ENCODE peak calls at places on chromosomes 7 and 10, in eight cellular contexts. One of them, this sample, is unnamed.
A peak's percentile ranks its signal among the peaks of the same experiment; 100 is the strongest.

GRCh38 chr7:55387062-55387965 is 22.2 kb downstream of the LANCL2 start:
- DNase-seq in tibial nerve: no peak
- DNase-seq in H9: no peak
- DNase-seq in PC-9: no peak
- DNase-seq in CD8-positive, alpha-beta T cell: no peak
- DNase-seq in A673: peak; percentile 24
- DNase-seq in RWPE1: no peak
- DNase-seq in endodermal cell: no peak
- DNase-seq in this sample: no peak

GRCh38 chr7:91013078-91013477 is 251.2 kb upstream of the FZD1 start:
- DNase-seq in PC-9: no peak
- DNase-seq in RWPE1: no peak
- DNase-seq in endodermal cell: no peak
- DNase-seq in H9: no peak
- DNase-seq in CD8-positive, alpha-beta T cell: no peak
- DNase-seq in A673: no peak
- DNase-seq in tibial nerve: no peak
- DNase-seq in this sample: no peak

GRCh38 chr10:101725296-101725695 is 30.3 kb upstream of the FBXW4 start:
- DNase-seq in H9: no peak
- DNase-seq in RWPE1: no peak
- DNase-seq in CD8-positive, alpha-beta T cell: no peak
- DNase-seq in tibial nerve: no peak
- DNase-seq in A673: no peak
- DNase-seq in endodermal cell: no peak
- DNase-seq in PC-9: no peak
- DNase-seq in this sample: no peak

GRCh38 chr10:124025638-124026336 is 67.6 kb downstream of the CHST15 start:
- DNase-seq in PC-9: no peak
- DNase-seq in RWPE1: no peak
- DNase-seq in tibial nerve: no peak
- DNase-seq in endodermal cell: peak; percentile 67
- DNase-seq in CD8-positive, alpha-beta T cell: no peak
- DNase-seq in A673: no peak
- DNase-seq in H9: no peak
- DNase-seq in this sample: peak; percentile 76

GRCh38 chr7:115015619-115016018 is 93.7 kb downstream of the MDFIC start:
- DNase-seq in endodermal cell: no peak
- DNase-seq in A673: no peak
- DNase-seq in PC-9: no peak
- DNase-seq in tibial nerve: no peak
- DNase-seq in RWPE1: no peak
- DNase-seq in H9: no peak
- DNase-seq in CD8-positive, alpha-beta T cell: no peak
- DNase-seq in this sample: peak; percentile 79

GRCh38 chr7:99447943-99448342 is 9.2 kb downstream of the CPSF4 start:
- DNase-seq in RWPE1: no peak
- DNase-seq in PC-9: no peak
- DNase-seq in CD8-positive, alpha-beta T cell: no peak
- DNase-seq in tibial nerve: no peak
- DNase-seq in A673: no peak
- DNase-seq in endodermal cell: peak; percentile 69
- DNase-seq in H9: no peak
- DNase-seq in this sample: peak; percentile 49

GRCh38 chr10:49272251-49273081 is 26.5 kb upstream of the C10orf71 start:
- DNase-seq in A673: no peak
- DNase-seq in CD8-positive, alpha-beta T cell: no peak
- DNase-seq in H9: peak; percentile 17
- DNase-seq in PC-9: no peak
- DNase-seq in endodermal cell: peak; percentile 35
- DNase-seq in tibial nerve: peak; percentile 32
- DNase-seq in RWPE1: no peak
- DNase-seq in this sample: no peak

GRCh38 chr10:116138897-116139296 is 134.1 kb downstream of the GFRA1 start:
- DNase-seq in PC-9: no peak
- DNase-seq in endodermal cell: no peak
- DNase-seq in tibial nerve: no peak
- DNase-seq in RWPE1: no peak
- DNase-seq in CD8-positive, alpha-beta T cell: no peak
- DNase-seq in H9: no peak
- DNase-seq in A673: no peak
- DNase-seq in this sample: no peak

GRCh38 chr7:70417061-70417655 is 714.8 kb upstream of the GALNT17 start:
- DNase-seq in A673: no peak
- DNase-seq in tibial nerve: no peak
- DNase-seq in PC-9: no peak
- DNase-seq in endodermal cell: peak; percentile 71
- DNase-seq in H9: peak; percentile 59
- DNase-seq in RWPE1: no peak
- DNase-seq in CD8-positive, alpha-beta T cell: no peak
- DNase-seq in this sample: no peak

GRCh38 chr10:71649631-71650030 is 69.9 kb downstream of the C10orf105 start:
- DNase-seq in endodermal cell: no peak
- DNase-seq in RWPE1: no peak
- DNase-seq in PC-9: peak; percentile 79
- DNase-seq in tibial nerve: no peak
- DNase-seq in H9: no peak
- DNase-seq in CD8-positive, alpha-beta T cell: no peak
- DNase-seq in A673: no peak
- DNase-seq in this sample: no peak

GRCh38 chr10:55374917-55375316 is 573.9 kb upstream of the PCDH15 start:
- DNase-seq in endodermal cell: no peak
- DNase-seq in PC-9: no peak
- DNase-seq in A673: no peak
- DNase-seq in tibial nerve: no peak
- DNase-seq in H9: no peak
- DNase-seq in RWPE1: no peak
- DNase-seq in CD8-positive, alpha-beta T cell: no peak
- DNase-seq in this sample: no peak

GRCh38 chr10:819326-819725 is 112.2 kb downstream of the LARP4B start:
- DNase-seq in CD8-positive, alpha-beta T cell: no peak
- DNase-seq in H9: no peak
- DNase-seq in PC-9: no peak
- DNase-seq in endodermal cell: no peak
- DNase-seq in RWPE1: no peak
- DNase-seq in A673: no peak
- DNase-seq in tibial nerve: no peak
- DNase-seq in this sample: peak; percentile 89

GRCh38 chr10:59808896-59809643 is 55.8 kb upstream of the MRLN start:
- DNase-seq in RWPE1: peak; percentile 23
- DNase-seq in PC-9: peak; percentile 66
- DNase-seq in H9: peak; percentile 74
- DNase-seq in tibial nerve: peak; percentile 64
- DNase-seq in endodermal cell: peak; percentile 94
- DNase-seq in CD8-positive, alpha-beta T cell: peak; percentile 55
- DNase-seq in A673: peak; percentile 83
- DNase-seq in this sample: peak; percentile 30

GRCh38 chr10:29386347-29386999 is 97.6 kb downstream of the LYZL1 start:
- DNase-seq in A673: peak; percentile 71
- DNase-seq in RWPE1: peak; percentile 45
- DNase-seq in CD8-positive, alpha-beta T cell: no peak
- DNase-seq in tibial nerve: no peak
- DNase-seq in endodermal cell: peak; percentile 57
- DNase-seq in PC-9: no peak
- DNase-seq in H9: no peak
- DNase-seq in this sample: no peak

GRCh38 chr7:142153400-142153799 is 41.9 kb downstream of the MGAM2 start:
- DNase-seq in H9: no peak
- DNase-seq in tibial nerve: no peak
- DNase-seq in A673: no peak
- DNase-seq in RWPE1: no peak
- DNase-seq in PC-9: no peak
- DNase-seq in endodermal cell: peak; percentile 49
- DNase-seq in CD8-positive, alpha-beta T cell: no peak
- DNase-seq in this sample: no peak

GRCh38 chr7:139735912-139736595 is 41.7 kb downstream of the HIPK2 start:
- DNase-seq in A673: no peak
- DNase-seq in endodermal cell: peak; percentile 15
- DNase-seq in RWPE1: no peak
- DNase-seq in H9: no peak
- DNase-seq in PC-9: no peak
- DNase-seq in tibial nerve: no peak
- DNase-seq in CD8-positive, alpha-beta T cell: no peak
- DNase-seq in this sample: no peak

GRCh38 chr7:25862993-25863726 is 288.8 kb upstream of the NFE2L3 start:
- DNase-seq in CD8-positive, alpha-beta T cell: no peak
- DNase-seq in tibial nerve: no peak
- DNase-seq in endodermal cell: no peak
- DNase-seq in PC-9: no peak
- DNase-seq in RWPE1: no peak
- DNase-seq in H9: no peak
- DNase-seq in A673: no peak
- DNase-seq in this sample: no peak

GRCh38 chr7:40922316-40922670 is 780.6 kb downstream of the INHBA start:
- DNase-seq in RWPE1: peak; percentile 92
- DNase-seq in endodermal cell: no peak
- DNase-seq in PC-9: peak; percentile 99
- DNase-seq in A673: no peak
- DNase-seq in H9: no peak
- DNase-seq in tibial nerve: no peak
- DNase-seq in CD8-positive, alpha-beta T cell: no peak
- DNase-seq in this sample: peak; percentile 85

GRCh38 chr7:4776160-4776623 is 769 bp downstream of the AP5Z1 start:
- DNase-seq in H9: no peak
- DNase-seq in tibial nerve: no peak
- DNase-seq in endodermal cell: no peak
- DNase-seq in RWPE1: peak; percentile 30
- DNase-seq in PC-9: no peak
- DNase-seq in CD8-positive, alpha-beta T cell: no peak
- DNase-seq in A673: no peak
- DNase-seq in this sample: no peak

GRCh38 chr7:4781366-4782069 is 6.1 kb downstream of the AP5Z1 start:
- DNase-seq in tibial nerve: no peak
- DNase-seq in CD8-positive, alpha-beta T cell: no peak
- DNase-seq in endodermal cell: no peak
- DNase-seq in H9: no peak
- DNase-seq in RWPE1: no peak
- DNase-seq in PC-9: no peak
- DNase-seq in A673: no peak
- DNase-seq in this sample: no peak

GRCh38 chr7:4775281-4776159 is at the start of gene AP5Z1:
- DNase-seq in RWPE1: peak; percentile 99
- DNase-seq in H9: peak; percentile 96
- DNase-seq in CD8-positive, alpha-beta T cell: peak; percentile 96
- DNase-seq in A673: peak; percentile 97
- DNase-seq in PC-9: peak; percentile 93
- DNase-seq in tibial nerve: peak; percentile 95
- DNase-seq in endodermal cell: peak; percentile 98
- DNase-seq in this sample: peak; percentile 100

GRCh38 chr7:4782333-4783291 is 7.2 kb downstream of the AP5Z1 start:
- DNase-seq in endodermal cell: no peak
- DNase-seq in PC-9: no peak
- DNase-seq in A673: no peak
- DNase-seq in CD8-positive, alpha-beta T cell: no peak
- DNase-seq in RWPE1: no peak
- DNase-seq in tibial nerve: no peak
- DNase-seq in H9: no peak
- DNase-seq in this sample: no peak

DNA sequence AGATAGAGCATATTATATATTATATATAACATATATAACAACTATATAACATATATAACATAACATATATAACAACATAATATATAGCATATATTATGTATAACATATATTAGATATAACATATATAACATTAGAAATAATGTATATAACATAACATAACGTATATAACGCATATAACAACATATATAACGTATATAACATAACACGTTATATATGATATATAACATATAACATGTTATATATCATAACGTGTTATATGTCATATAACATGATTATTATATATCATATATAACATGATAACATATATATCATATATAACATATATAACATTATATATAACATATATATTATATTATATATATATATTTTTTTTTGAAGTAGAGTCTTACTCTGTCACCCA is 3.7 kb downstream of the AP5Z1 start:
- DNase-seq in tibial nerve: no peak
- DNase-seq in A673: no peak
- DNase-seq in H9: no peak
- DNase-seq in PC-9: no peak
- DNase-seq in RWPE1: no peak
- DNase-seq in CD8-positive, alpha-beta T cell: no peak
- DNase-seq in endodermal cell: no peak
- DNase-seq in this sample: no peak
- TF ChIP-seq CTCF in tibial nerve: no peak
- TF ChIP-seq CTCF in A673: no peak
- TF ChIP-seq CTCF in H9: no peak
- TF ChIP-seq CTCF in PC-9: no peak
- TF ChIP-seq CTCF in RWPE1: no peak
- TF ChIP-seq CTCF in CD8-positive, alpha-beta T cell: no peak
- TF ChIP-seq CTCF in endodermal cell: no peak
- TF ChIP-seq CTCF in this sample: no peak

GRCh38 chr10:4034907-4035581 is 250.0 kb upstream of the KLF6 start:
- DNase-seq in endodermal cell: no peak
- DNase-seq in RWPE1: no peak
- DNase-seq in A673: no peak
- DNase-seq in H9: no peak
- DNase-seq in CD8-positive, alpha-beta T cell: no peak
- DNase-seq in tibial nerve: no peak
- DNase-seq in PC-9: no peak
- DNase-seq in this sample: peak; percentile 62
- H3K27ac ChIP-seq in endodermal cell: no peak overlapping the region
- H3K27ac ChIP-seq in RWPE1: no peak overlapping the region
- H3K27ac ChIP-seq in A673: no peak overlapping the region
- H3K27ac ChIP-seq in H9: no peak overlapping the region
- H3K27ac ChIP-seq in CD8-positive, alpha-beta T cell: no peak overlapping the region
- H3K27ac ChIP-seq in tibial nerve: peak overlapping the region; percentile 77
- H3K27ac ChIP-seq in PC-9: no peak overlapping the region
- H3K27ac ChIP-seq in this sample: peak overlapping the region; percentile 48

GRCh38 chr10:104638861-104639594 is 2.1 kb upstream of the SORCS3 start:
- DNase-seq in endodermal cell: peak; percentile 91
- DNase-seq in PC-9: no peak
- DNase-seq in RWPE1: no peak
- DNase-seq in CD8-positive, alpha-beta T cell: no peak
- DNase-seq in H9: peak; percentile 83
- DNase-seq in A673: peak; percentile 34
- DNase-seq in tibial nerve: no peak
- DNase-seq in this sample: no peak
- TF ChIP-seq CTCF in endodermal cell: peak; percentile 90
- TF ChIP-seq CTCF in PC-9: no peak
- TF ChIP-seq CTCF in RWPE1: no peak
- TF ChIP-seq CTCF in CD8-positive, alpha-beta T cell: no peak
- TF ChIP-seq CTCF in H9: peak; percentile 86
- TF ChIP-seq CTCF in A673: peak; percentile 63
- TF ChIP-seq CTCF in tibial nerve: peak; percentile 41
- TF ChIP-seq CTCF in this sample: peak; percentile 10

DNA sequence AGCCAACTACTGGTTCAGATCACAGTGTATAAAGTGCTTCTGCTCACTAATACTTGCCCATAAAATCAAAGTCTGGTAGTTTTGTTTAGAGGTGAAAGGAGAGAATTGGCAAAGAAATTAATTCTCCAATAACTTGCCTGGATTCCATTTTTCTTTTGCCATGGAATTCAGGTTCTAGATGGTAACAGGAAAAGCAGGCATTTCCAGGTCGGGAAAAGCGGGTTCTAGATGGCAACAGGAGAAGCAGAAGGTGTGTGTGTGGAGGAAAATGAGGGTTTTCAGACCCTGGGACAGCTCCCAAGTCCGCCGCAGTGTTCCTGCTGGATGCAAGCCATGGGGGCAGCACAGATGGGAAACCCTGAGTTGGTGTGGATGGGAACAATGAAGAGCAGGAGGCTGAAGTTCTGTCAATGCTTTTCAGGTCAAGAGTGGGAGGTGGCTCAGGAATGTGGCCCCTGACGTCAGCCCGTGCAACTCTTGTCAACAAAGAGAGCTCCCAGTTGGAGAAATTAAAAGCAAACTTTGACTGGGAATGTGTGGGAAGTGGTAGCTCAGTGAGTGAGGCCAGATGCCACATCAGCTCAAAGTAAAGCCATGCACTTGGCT is 696.7 kb downstream of the LRMDA start:
- DNase-seq in endodermal cell: no peak
- DNase-seq in RWPE1: no peak
- DNase-seq in A673: no peak
- DNase-seq in tibial nerve: no peak
- DNase-seq in H9: no peak
- DNase-seq in CD8-positive, alpha-beta T cell: no peak
- DNase-seq in PC-9: no peak
- DNase-seq in this sample: no peak
- H3K27ac ChIP-seq in endodermal cell: no peak overlapping the region
- H3K27ac ChIP-seq in RWPE1: no peak overlapping the region
- H3K27ac ChIP-seq in A673: no peak overlapping the region
- H3K27ac ChIP-seq in tibial nerve: no peak overlapping the region
- H3K27ac ChIP-seq in H9: no peak overlapping the region
- H3K27ac ChIP-seq in CD8-positive, alpha-beta T cell: no peak overlapping the region
- H3K27ac ChIP-seq in PC-9: no peak overlapping the region
- H3K27ac ChIP-seq in this sample: no peak overlapping the region

This sample was measured in osteoblast.